ENCODE peak calls at places on chromosomes 6 and 20, in ten cellular contexts. I is IMR-90; N is fibroblast of lung; C is left ventricle myocardium inferior; B is CD8-positive, alpha-beta T cell; E is effector memory CD4-positive, alpha-beta T cell; X is Peyer's patch; J is transverse colon; T is PC-3; M is aorta. U is an unnamed sample. For H3K4me1 and H3K27me3, the result is how much of the 10 kb centered on the place peaks cover.

GRCh38 chr20:645318-646106 is 7.5 kb downstream of the SRXN1 start:
- DNase-seq in I (peak), N (peak), C (peak), B (peak), E (peak), X (peak), J (peak), T (peak), M (peak), U (peak)

GRCh38 chr6:38973178-38974057 is 75.2 kb upstream of the GLP1R start:
- DNase-seq in I (peak), N (peak), C (no peak), B (no peak), E (no peak), X (no peak), J (no peak), T (peak), M (no peak), U (peak)

GRCh38 chr6:70353343-70353913 is 50.5 kb upstream of the COL9A1 start:
- DNase-seq in I (no peak), N (no peak), C (no peak), B (no peak), E (no peak), X (no peak), J (no peak), T (no peak), M (no peak), U (no peak)

GRCh38 chr6:163496205-163496604 is 81.7 kb downstream of the QKI start:
- DNase-seq in I (no peak), N (no peak), C (no peak), B (no peak), E (no peak), X (no peak), J (no peak), T (no peak), M (no peak), U (no peak)

GRCh38 chr6:68235192-68235812 is 399.8 kb upstream of the ADGRB3 start:
- DNase-seq in I (no peak), N (peak), C (no peak), B (no peak), E (no peak), X (no peak), J (no peak), T (peak), M (no peak), U (no peak)

GRCh38 chr6:13368716-13369115 is 40.4 kb upstream of the TBC1D7 start:
- DNase-seq in I (peak), N (no peak), C (no peak), B (no peak), E (no peak), X (no peak), J (no peak), T (peak), M (no peak), U (no peak)

GRCh38 chr6:33314515-33314942 is 651 bp upstream of the TAPBP start:
- DNase-seq in I (peak), N (peak), C (peak), B (peak), E (peak), X (peak), J (peak), T (peak), M (peak), U (no peak)

GRCh38 chr20:46204594-46205205 is 86.6 kb downstream of the CD40 start:
- DNase-seq in I (no peak), N (no peak), C (no peak), B (no peak), E (no peak), X (no peak), J (no peak), T (no peak), M (no peak), U (no peak)

GRCh38 chr6:30542404-30542725 is 13.9 kb downstream of the GNL1 start:
- DNase-seq in I (no peak), N (no peak), C (no peak), B (no peak), E (peak), X (no peak), J (no peak), T (no peak), M (no peak), U (no peak)

GRCh38 chr6:7905416-7905815 is 5.2 kb downstream of the TXNDC5 start:
- DNase-seq in I (peak), N (peak), C (no peak), B (no peak), E (no peak), X (no peak), J (no peak), T (no peak), M (no peak), U (no peak)

GRCh38 chr20:16368645-16369292 is 204.5 kb downstream of the KIF16B start:
- DNase-seq in I (peak), N (peak), C (no peak), B (no peak), E (no peak), X (no peak), J (no peak), T (peak), M (no peak), U (no peak)

GRCh38 chr6:31614075-31614619 is 887 bp upstream of the AIF1 start:
- DNase-seq in I (no peak), N (no peak), C (no peak), B (no peak), E (no peak), X (no peak), J (no peak), T (no peak), M (no peak), U (no peak)

GRCh38 chr20:35821807-35822242 is 50.0 kb downstream of the PHF20 start:
- DNase-seq in I (peak), N (peak), C (no peak), B (no peak), E (no peak), X (no peak), J (no peak), T (peak), M (peak), U (no peak)

GRCh38 chr20:13251556-13251955 is 30.5 kb downstream of the ISM1 start:
- DNase-seq in I (no peak), N (no peak), C (no peak), B (no peak), E (no peak), X (no peak), J (no peak), T (no peak), M (no peak), U (no peak)

GRCh38 chr6:111725446-111726112 is 119.9 kb upstream of the TRAF3IP2 start:
- DNase-seq in I (peak), N (no peak), C (no peak), B (no peak), E (no peak), X (no peak), J (no peak), T (no peak), M (peak), U (no peak)
- H3K4me1 ChIP-seq in I (under half), N (under half), C (half or more), B (under half), E (under half), X (under half), J (under half), T (under half), M (under half), U (under half)

DNA sequence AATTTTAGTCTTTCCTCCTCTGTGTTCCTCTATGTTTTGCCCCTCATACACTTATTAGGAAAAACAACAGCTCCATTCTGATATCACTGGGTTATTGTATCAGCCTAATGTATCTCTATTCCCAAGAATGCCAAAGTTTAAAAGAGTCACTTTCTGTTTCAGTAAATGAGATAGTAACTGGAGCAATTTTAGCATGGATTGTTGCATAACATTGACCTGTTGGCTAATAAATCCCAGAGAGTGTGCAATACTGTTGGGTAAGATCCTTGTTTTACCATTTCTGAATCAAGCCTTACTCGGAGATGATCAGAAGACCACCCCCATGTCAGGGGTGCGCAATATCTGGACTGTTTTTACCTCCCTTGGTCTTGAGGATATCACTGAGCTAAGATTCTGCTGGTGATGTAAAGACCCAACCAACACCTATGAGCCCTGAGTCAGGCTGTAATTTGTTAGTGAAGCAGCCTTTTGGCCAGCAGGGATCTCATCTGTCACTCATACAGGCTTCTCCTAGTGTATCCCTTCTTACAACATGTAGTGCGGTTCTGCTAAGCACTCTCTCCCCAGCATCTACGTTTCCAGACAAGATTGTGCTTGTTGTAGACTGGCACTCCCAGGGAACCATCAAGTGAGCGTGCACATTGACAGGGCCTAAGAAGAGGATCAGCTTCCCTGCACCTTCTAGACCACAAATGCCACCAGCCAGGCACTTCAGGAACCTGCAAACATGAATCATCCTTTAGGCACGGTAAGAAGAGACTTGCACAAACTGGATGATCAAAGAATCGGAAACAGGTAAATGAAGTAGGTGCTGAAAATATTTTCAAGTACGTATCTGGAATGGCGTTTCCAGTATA is 11.5 kb upstream of the IPCEF1 start:
- DNase-seq in I (no peak), N (peak), C (no peak), B (no peak), E (no peak), X (no peak), J (no peak), T (peak), M (no peak), U (no peak)
- H3K27me3 ChIP-seq in I (under half), N (under half), C (under half), B (under half), E (under half), X (under half), J (under half), T (under half), M (under half), U (under half)

DNA sequence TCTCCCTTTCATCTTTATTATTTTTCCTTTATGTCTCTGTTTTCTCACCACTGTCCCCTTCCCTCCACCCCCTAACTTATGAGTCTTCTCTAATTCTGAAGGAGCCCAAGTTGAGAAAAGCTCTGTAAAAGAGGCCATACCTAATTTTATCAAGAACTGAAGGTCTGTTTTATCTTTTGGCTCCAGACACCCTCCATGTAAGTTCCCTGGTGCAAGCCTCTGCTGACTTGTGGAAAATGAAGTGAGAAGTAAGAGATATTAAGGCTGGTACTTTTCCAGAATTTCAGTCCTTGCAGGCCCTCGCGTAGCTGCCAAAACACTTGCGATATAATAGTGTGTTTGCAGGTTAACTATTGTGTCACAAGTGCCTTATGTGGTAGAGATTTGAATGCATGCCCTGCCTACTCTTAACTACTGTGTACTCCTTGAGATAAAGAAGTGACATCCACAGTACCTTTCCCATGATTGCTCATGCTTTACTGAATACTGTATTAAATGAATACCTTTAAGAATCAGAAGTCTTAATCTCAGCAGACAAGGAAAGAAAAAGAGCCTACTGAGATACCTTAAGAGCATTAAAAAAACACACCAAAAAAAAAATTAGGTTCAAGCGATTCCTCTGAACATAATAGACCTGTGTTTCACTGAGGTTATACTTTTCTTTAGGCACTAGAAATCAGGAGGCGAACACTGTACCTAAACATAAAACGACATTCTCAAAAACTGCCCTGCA is 143.6 kb upstream of the ZNF184 start:
- DNase-seq in I (no peak), N (no peak), C (no peak), B (no peak), E (no peak), X (no peak), J (no peak), T (no peak), M (no peak), U (no peak)
- H3K4me3 ChIP-seq in I (no peak), N (peak), C (peak), B (no peak), E (no peak), X (no peak), J (no peak), T (peak), M (no peak), U (peak)

GRCh38 chr6:111794300-111794699 is 79.0 kb downstream of the FYN start:
- DNase-seq in I (no peak), N (no peak), C (no peak), B (no peak), E (no peak), X (no peak), J (no peak), T (no peak), M (no peak), U (no peak)

GRCh38 chr6:111791415-111791814 is 81.8 kb downstream of the FYN start:
- DNase-seq in I (peak), N (peak), C (no peak), B (no peak), E (no peak), X (no peak), J (no peak), T (no peak), M (no peak), U (no peak)

GRCh38 chr6:111792914-111793700 is 80.1 kb downstream of the FYN start:
- DNase-seq in I (no peak), N (no peak), C (no peak), B (no peak), E (no peak), X (no peak), J (no peak), T (no peak), M (no peak), U (no peak)

GRCh38 chr6:111793711-111794111 is 79.5 kb downstream of the FYN start:
- DNase-seq in I (no peak), N (no peak), C (no peak), B (peak), E (no peak), X (no peak), J (peak), T (no peak), M (no peak), U (no peak)

DNA sequence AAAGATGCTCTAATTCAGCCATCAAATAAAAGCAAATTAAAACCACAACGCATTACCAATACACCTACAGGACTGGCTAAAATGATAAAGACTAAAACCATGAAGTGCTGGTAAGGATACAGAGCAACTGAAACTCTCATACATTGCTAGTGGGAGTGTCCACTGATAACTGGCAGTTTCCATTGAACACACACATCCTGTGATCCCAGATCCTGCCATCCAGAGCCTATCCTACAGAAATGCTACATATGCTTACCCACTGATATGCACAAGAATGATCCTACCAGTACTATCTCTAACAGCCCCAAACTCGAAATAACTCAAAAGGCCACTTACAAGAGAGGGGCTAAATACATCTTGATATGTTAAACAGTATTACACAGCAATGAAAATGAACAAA is 81.0 kb downstream of the FYN start:
- DNase-seq in I (no peak), N (no peak), C (no peak), B (no peak), E (no peak), X (no peak), J (no peak), T (no peak), M (no peak), U (no peak)
- H3K4me1 ChIP-seq in I (under half), N (under half), C (half or more), B (half or more), E (under half), X (under half), J (under half), T (under half), M (under half), U (under half)

GRCh38 chr20:59145926-59146800 is 17.5 kb upstream of the ZNF831 start:
- DNase-seq in I (no peak), N (no peak), C (no peak), B (no peak), E (no peak), X (no peak), J (no peak), T (no peak), M (no peak), U (no peak)

GRCh38 chr20:59145247-59145925 is 18.2 kb upstream of the ZNF831 start:
- DNase-seq in I (no peak), N (no peak), C (no peak), B (no peak), E (no peak), X (no peak), J (no peak), T (no peak), M (no peak), U (no peak)

GRCh38 chr20:59144179-59144830 is 19.3 kb upstream of the ZNF831 start:
- DNase-seq in I (no peak), N (no peak), C (no peak), B (no peak), E (no peak), X (no peak), J (no peak), T (no peak), M (no peak), U (no peak)

GRCh38 chr20:59143326-59143725 is 20.3 kb upstream of the ZNF831 start:
- DNase-seq in I (no peak), N (no peak), C (no peak), B (no peak), E (no peak), X (no peak), J (no peak), T (no peak), M (no peak), U (no peak)

DNA sequence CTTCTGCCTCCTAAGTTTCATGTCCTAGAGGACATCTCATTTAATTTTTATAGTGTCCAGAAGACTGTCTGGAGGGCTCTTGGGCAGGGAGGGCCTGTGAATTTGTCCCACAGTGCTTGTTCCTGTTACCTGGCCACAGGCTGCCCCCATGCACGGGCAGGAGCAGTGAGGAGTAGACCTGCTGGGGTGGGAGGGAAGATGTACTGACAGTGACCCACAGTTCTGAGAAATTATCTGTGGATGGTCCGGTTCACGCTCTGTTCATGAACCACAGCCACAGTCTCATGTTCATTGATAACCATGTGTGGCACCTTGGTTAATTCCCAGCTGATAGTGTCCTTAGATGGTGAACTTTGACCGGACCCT is 18.8 kb upstream of the ZNF831 start:
- DNase-seq in I (no peak), N (no peak), C (no peak), B (no peak), E (no peak), X (no peak), J (no peak), T (no peak), M (no peak), U (no peak)
- H3K27me3 ChIP-seq in I (under half), N (under half), C (under half), B (under half), E (under half), X (under half), J (under half), T (half or more), M (under half), U (under half)

DNA sequence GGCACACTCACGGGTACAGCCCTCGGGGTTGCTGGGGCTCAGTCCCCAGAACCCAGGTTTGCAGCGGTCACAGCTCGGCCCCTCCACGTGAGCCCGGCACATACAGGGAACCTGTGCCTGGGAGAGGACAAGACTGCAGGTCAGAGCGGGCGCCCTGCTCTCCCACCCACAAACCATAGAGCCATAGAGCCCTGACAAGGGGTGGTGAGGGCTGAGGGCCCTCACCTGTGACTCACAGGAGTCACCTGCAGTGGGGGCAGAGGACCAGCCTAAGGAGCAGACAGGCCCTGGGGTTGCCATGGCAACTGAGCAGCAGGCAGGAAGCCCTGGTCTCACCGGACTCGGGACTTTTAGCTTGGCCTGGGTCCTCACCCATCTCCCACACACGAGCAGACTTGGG is 30.8 kb downstream of the LAMA5 start:
- DNase-seq in I (no peak), N (no peak), C (no peak), B (no peak), E (no peak), X (no peak), J (no peak), T (no peak), M (no peak), U (no peak)
- H3K4me3 ChIP-seq in I (no peak), N (no peak), C (no peak), B (no peak), E (no peak), X (no peak), J (no peak), T (no peak), M (no peak), U (no peak)

GRCh38 chr6:6588064-6588923 is at the start of gene LY86:
- DNase-seq in I (no peak), N (no peak), C (peak), B (no peak), E (no peak), X (no peak), J (peak), T (no peak), M (no peak), U (no peak)
- H3K4me1 ChIP-seq in I (under half), N (under half), C (under half), B (half or more), E (under half), X (under half), J (under half), T (under half), M (under half), U (under half)

U was measured in iPS DF 6.9.